ENCODE peak calls at places on chromosomes 11 and 22, in six cellular contexts. One of them, this sample, is unnamed.

GRCh38 chr11:123841189-123841588 is 35.0 kb upstream of the OR6M1 start:
- DNase-seq in cardiac fibroblast: peak
- DNase-seq in naive thymus-derived CD8-positive, alpha-beta T cell: no peak
- DNase-seq in NCI-H1105: no peak
- DNase-seq in stimulated activated CD8-positive, alpha-beta memory T cell treated with anti-CD3 and anti-CD28 coated beads, Interleukin-15, amount 100 ng/mL, for 48 hours: no peak
- DNase-seq in dorsolateral prefrontal cortex: no peak
- DNase-seq in this sample: no peak

GRCh38 chr22:27531782-27532530 is 269.6 kb downstream of the MN1 start:
- DNase-seq in NCI-H1105: no peak
- DNase-seq in dorsolateral prefrontal cortex: no peak
- DNase-seq in naive thymus-derived CD8-positive, alpha-beta T cell: no peak
- DNase-seq in stimulated activated CD8-positive, alpha-beta memory T cell treated with anti-CD3 and anti-CD28 coated beads, Interleukin-15, amount 100 ng/mL, for 48 hours: no peak
- DNase-seq in cardiac fibroblast: peak
- DNase-seq in this sample: no peak

GRCh38 chr11:46649180-46649738 is 31.9 kb downstream of the ATG13 start:
- DNase-seq in naive thymus-derived CD8-positive, alpha-beta T cell: no peak
- DNase-seq in stimulated activated CD8-positive, alpha-beta memory T cell treated with anti-CD3 and anti-CD28 coated beads, Interleukin-15, amount 100 ng/mL, for 48 hours: no peak
- DNase-seq in NCI-H1105: no peak
- DNase-seq in cardiac fibroblast: peak
- DNase-seq in dorsolateral prefrontal cortex: no peak
- DNase-seq in this sample: no peak

GRCh38 chr22:46687045-46687444 is 51.0 kb downstream of the CERK start:
- DNase-seq in cardiac fibroblast: no peak
- DNase-seq in dorsolateral prefrontal cortex: no peak
- DNase-seq in stimulated activated CD8-positive, alpha-beta memory T cell treated with anti-CD3 and anti-CD28 coated beads, Interleukin-15, amount 100 ng/mL, for 48 hours: no peak
- DNase-seq in naive thymus-derived CD8-positive, alpha-beta T cell: no peak
- DNase-seq in NCI-H1105: no peak
- DNase-seq in this sample: no peak

GRCh38 chr11:73308003-73308962 is at the start of gene ARHGEF17:
- DNase-seq in cardiac fibroblast: no peak
- DNase-seq in NCI-H1105: peak
- DNase-seq in naive thymus-derived CD8-positive, alpha-beta T cell: peak
- DNase-seq in stimulated activated CD8-positive, alpha-beta memory T cell treated with anti-CD3 and anti-CD28 coated beads, Interleukin-15, amount 100 ng/mL, for 48 hours: peak
- DNase-seq in dorsolateral prefrontal cortex: no peak
- DNase-seq in this sample: peak

GRCh38 chr22:23509571-23510302 is 70.4 kb downstream of the IGLL1 start:
- DNase-seq in cardiac fibroblast: peak
- DNase-seq in dorsolateral prefrontal cortex: peak
- DNase-seq in NCI-H1105: no peak
- DNase-seq in naive thymus-derived CD8-positive, alpha-beta T cell: no peak
- DNase-seq in stimulated activated CD8-positive, alpha-beta memory T cell treated with anti-CD3 and anti-CD28 coated beads, Interleukin-15, amount 100 ng/mL, for 48 hours: no peak
- DNase-seq in this sample: no peak

GRCh38 chr11:12625438-12626071 is 48.7 kb upstream of the TEAD1 start:
- DNase-seq in NCI-H1105: no peak
- DNase-seq in dorsolateral prefrontal cortex: no peak
- DNase-seq in cardiac fibroblast: peak
- DNase-seq in stimulated activated CD8-positive, alpha-beta memory T cell treated with anti-CD3 and anti-CD28 coated beads, Interleukin-15, amount 100 ng/mL, for 48 hours: no peak
- DNase-seq in naive thymus-derived CD8-positive, alpha-beta T cell: no peak
- DNase-seq in this sample: no peak

GRCh38 chr22:46985507-46985882 is 223.0 kb downstream of the TBC1D22A start:
- DNase-seq in stimulated activated CD8-positive, alpha-beta memory T cell treated with anti-CD3 and anti-CD28 coated beads, Interleukin-15, amount 100 ng/mL, for 48 hours: no peak
- DNase-seq in naive thymus-derived CD8-positive, alpha-beta T cell: no peak
- DNase-seq in dorsolateral prefrontal cortex: no peak
- DNase-seq in cardiac fibroblast: no peak
- DNase-seq in NCI-H1105: no peak
- DNase-seq in this sample: no peak

GRCh38 chr11:108768370-108768769 is 103.5 kb downstream of the DDX10 start:
- DNase-seq in NCI-H1105: no peak
- DNase-seq in stimulated activated CD8-positive, alpha-beta memory T cell treated with anti-CD3 and anti-CD28 coated beads, Interleukin-15, amount 100 ng/mL, for 48 hours: no peak
- DNase-seq in cardiac fibroblast: peak
- DNase-seq in dorsolateral prefrontal cortex: no peak
- DNase-seq in naive thymus-derived CD8-positive, alpha-beta T cell: no peak
- DNase-seq in this sample: no peak

GRCh38 chr11:34437224-34437879 is 1.4 kb upstream of the CAT start:
- DNase-seq in NCI-H1105: no peak
- DNase-seq in stimulated activated CD8-positive, alpha-beta memory T cell treated with anti-CD3 and anti-CD28 coated beads, Interleukin-15, amount 100 ng/mL, for 48 hours: no peak
- DNase-seq in naive thymus-derived CD8-positive, alpha-beta T cell: no peak
- DNase-seq in cardiac fibroblast: no peak
- DNase-seq in dorsolateral prefrontal cortex: no peak
- DNase-seq in this sample: no peak

GRCh38 chr11:124745835-124746620 is 6.0 kb downstream of the VSIG2 start:
- DNase-seq in stimulated activated CD8-positive, alpha-beta memory T cell treated with anti-CD3 and anti-CD28 coated beads, Interleukin-15, amount 100 ng/mL, for 48 hours: no peak
- DNase-seq in naive thymus-derived CD8-positive, alpha-beta T cell: no peak
- DNase-seq in NCI-H1105: peak
- DNase-seq in cardiac fibroblast: no peak
- DNase-seq in dorsolateral prefrontal cortex: no peak
- DNase-seq in this sample: peak

GRCh38 chr11:32090774-32091370 is at the start of gene RCN1:
- DNase-seq in naive thymus-derived CD8-positive, alpha-beta T cell: no peak
- DNase-seq in stimulated activated CD8-positive, alpha-beta memory T cell treated with anti-CD3 and anti-CD28 coated beads, Interleukin-15, amount 100 ng/mL, for 48 hours: peak
- DNase-seq in NCI-H1105: peak
- DNase-seq in dorsolateral prefrontal cortex: no peak
- DNase-seq in cardiac fibroblast: peak
- DNase-seq in this sample: peak

GRCh38 chr11:23079382-23079813 is 219.1 kb upstream of the CCDC179 start:
- DNase-seq in cardiac fibroblast: peak
- DNase-seq in naive thymus-derived CD8-positive, alpha-beta T cell: no peak
- DNase-seq in NCI-H1105: no peak
- DNase-seq in dorsolateral prefrontal cortex: no peak
- DNase-seq in stimulated activated CD8-positive, alpha-beta memory T cell treated with anti-CD3 and anti-CD28 coated beads, Interleukin-15, amount 100 ng/mL, for 48 hours: no peak
- DNase-seq in this sample: no peak